ENCODE peak calls at places on chromosomes 4 and X, in nine cellular contexts. W is heart right ventricle, B is cardiac fibroblast, A is AG09309, K is mucosa of descending colon, G is tibial artery, S is NB4, Z is foreskin fibroblast, O is upper lobe of right lung. Q is an unnamed sample.

GRCh38 chrX:8815460-8816065 is 14.4 kb upstream of the FAM9A start:
- DNase-seq in O (no peak), K (no peak), W (no peak), G (no peak), B (peak; percentile 49), A (no peak), S (peak; percentile 53), Z (peak; percentile 64), Q (peak; percentile 2)

GRCh38 chrX:51803833-51804232 is 60.6 kb downstream of the GSPT2 start:
- DNase-seq in B (peak; percentile 45), S (no peak), O (no peak), G (no peak), A (no peak), W (no peak), K (no peak), Z (no peak), Q (no peak)

GRCh38 chrX:140439455-140439854 is 65.4 kb downstream of the SOX3 start:
- DNase-seq in W (peak; percentile 12), B (no peak), O (peak; percentile 68), S (no peak), Z (no peak), K (peak; percentile 51), A (no peak), G (no peak), Q (no peak)

GRCh38 chr4:53012738-53013137 is 150.6 kb downstream of the RASL11B start:
- DNase-seq in G (no peak), W (no peak), B (peak; percentile 71), K (no peak), S (peak; percentile 24), O (no peak), Z (peak; percentile 61), A (no peak), Q (no peak)

GRCh38 chr4:26009502-26009901 is 95.5 kb downstream of the SMIM20 start:
- DNase-seq in W (no peak), S (no peak), K (no peak), G (no peak), Z (no peak), B (no peak), O (no peak), A (no peak), Q (no peak)

GRCh38 chrX:41300758-41301437 is 33.1 kb upstream of the DDX3X start:
- DNase-seq in A (no peak), Z (peak; percentile 67), K (no peak), B (peak; percentile 39), S (no peak), O (no peak), W (no peak), G (peak; percentile 42), Q (no peak)

GRCh38 chr4:70895405-70895804 is 6.8 kb upstream of the MOB1B start:
- DNase-seq in G (no peak), S (no peak), W (no peak), Z (no peak), O (no peak), B (peak; percentile 22), K (no peak), A (no peak), Q (no peak)

GRCh38 chr4:148633720-148634119 is 191.5 kb upstream of the NR3C2 start:
- DNase-seq in G (no peak), W (no peak), O (no peak), Z (no peak), K (no peak), S (no peak), A (no peak), B (no peak), Q (no peak)

GRCh38 chr4:184331155-184331995 is 113.7 kb upstream of the ENPP6 start:
- DNase-seq in A (no peak), W (no peak), G (no peak), B (no peak), O (no peak), K (no peak), S (peak; percentile 37), Z (no peak), Q (no peak)

GRCh38 chr4:128333309-128334006 is 45.8 kb upstream of the PGRMC2 start:
- DNase-seq in B (no peak), Z (peak; percentile 29), A (no peak), K (no peak), G (no peak), S (no peak), O (no peak), W (no peak), Q (no peak)

GRCh38 chrX:25175171-25175570 is 159.4 kb upstream of the ARX start:
- DNase-seq in K (no peak), G (no peak), O (no peak), A (no peak), S (no peak), Z (no peak), W (no peak), B (no peak), Q (no peak)

GRCh38 chr4:184648220-184649025 is 824 bp downstream of the CASP3 start:
- DNase-seq in G (peak; percentile 64), S (peak; percentile 65), O (peak; percentile 87), Z (peak; percentile 80), A (no peak), K (peak; percentile 82), W (peak; percentile 78), B (peak; percentile 62), Q (no peak)

GRCh38 chrX:81168391-81168790 is 33.3 kb downstream of the HMGN5 start:
- DNase-seq in A (no peak), B (no peak), Z (no peak), S (no peak), W (no peak), O (no peak), K (no peak), G (no peak), Q (no peak)

GRCh38 chrX:81174286-81174685 is 27.4 kb downstream of the HMGN5 start:
- DNase-seq in Z (peak; percentile 25), S (peak; percentile 21), O (no peak), G (no peak), B (peak; percentile 35), W (no peak), K (no peak), A (no peak), Q (no peak)
- TF ChIP-seq CTCF in Z (no peak), S (no peak), O (peak; percentile 43), G (peak; percentile 17), B (no peak), W (peak; percentile 21), K (no peak), A (peak; percentile 21), Q (peak; percentile 15)

DNA sequence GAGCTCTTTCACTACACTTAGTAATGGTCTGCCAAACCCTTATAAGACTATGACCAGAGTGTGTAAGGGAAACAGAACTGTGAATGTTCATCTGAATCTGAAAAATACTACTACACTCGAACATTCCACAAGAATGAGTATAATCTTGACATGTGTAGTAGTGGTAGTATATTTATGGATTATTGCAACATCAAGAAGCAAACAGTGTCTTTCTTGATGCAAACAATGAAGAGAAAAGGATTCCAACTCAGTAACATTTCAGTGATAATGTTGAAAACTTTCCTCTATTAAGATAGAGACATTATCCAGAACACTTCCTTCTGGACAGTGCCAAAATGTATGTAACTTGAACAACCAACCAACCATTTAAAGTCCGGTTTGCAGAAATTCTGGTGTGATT is 394.7 kb upstream of the CPEB2 start:
- DNase-seq in A (no peak), K (no peak), W (no peak), O (no peak), G (no peak), B (peak; percentile 18), S (no peak), Z (peak; percentile 8), Q (no peak)
- H3K4me3 ChIP-seq in A (no peak overlapping the region), K (no peak overlapping the region), W (no peak overlapping the region), O (no peak overlapping the region), G (no peak overlapping the region), B (no peak overlapping the region), S (no peak overlapping the region), Z (no peak overlapping the region), Q (no peak overlapping the region)

DNA sequence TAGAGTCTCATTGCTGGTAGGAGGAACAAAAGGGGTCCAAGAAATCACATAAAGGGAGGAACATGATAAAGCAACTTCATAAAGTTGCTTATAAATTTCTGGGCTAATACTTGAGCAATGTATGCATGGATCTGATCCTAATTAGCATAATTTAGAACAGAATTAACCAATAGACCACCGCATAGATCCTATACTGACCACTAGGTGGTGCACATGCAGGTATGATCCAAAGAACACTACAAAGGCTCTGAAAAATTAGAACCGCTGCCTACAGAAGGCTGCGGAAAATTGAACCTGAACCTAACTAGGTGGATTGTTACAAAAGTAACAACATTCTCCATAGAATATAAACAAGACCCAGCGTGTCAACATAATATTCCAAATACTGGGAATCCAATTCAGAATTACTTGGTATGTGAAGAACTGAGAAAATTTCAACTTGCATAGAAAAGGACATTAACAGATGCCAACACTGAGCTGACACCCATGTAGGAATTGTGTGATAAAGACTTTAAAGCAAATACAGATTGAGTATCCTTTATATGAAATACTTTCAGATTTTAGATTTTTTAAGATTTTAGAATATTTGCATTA is 23.3 kb downstream of the BRCC3 start:
- DNase-seq in B (peak; percentile 36), W (no peak), S (peak; percentile 48), A (no peak), Z (peak; percentile 53), K (no peak), G (no peak), O (no peak), Q (no peak)
- TF ChIP-seq CTCF in B (peak; percentile 47), W (peak; percentile 63), S (peak; percentile 57), A (peak; percentile 47), Z (peak; percentile 46), K (no peak), G (peak; percentile 48), O (peak; percentile 61), Q (peak; percentile 62)

GRCh38 chr4:186485621-186486062 is 69.7 kb downstream of the MTNR1A start:
- DNase-seq in Z (peak; percentile 9), O (no peak), B (peak; percentile 40), W (no peak), S (no peak), K (no peak), G (no peak), A (no peak), Q (no peak)
- H3K4me3 ChIP-seq in Z (peak overlapping the region; percentile 41), O (peak overlapping the region; percentile 21), B (peak overlapping the region; percentile 33), W (no peak overlapping the region), S (no peak overlapping the region), K (no peak overlapping the region), G (peak overlapping the region; percentile 32), A (peak overlapping the region; percentile 35), Q (peak overlapping the region; percentile 55)

DNA sequence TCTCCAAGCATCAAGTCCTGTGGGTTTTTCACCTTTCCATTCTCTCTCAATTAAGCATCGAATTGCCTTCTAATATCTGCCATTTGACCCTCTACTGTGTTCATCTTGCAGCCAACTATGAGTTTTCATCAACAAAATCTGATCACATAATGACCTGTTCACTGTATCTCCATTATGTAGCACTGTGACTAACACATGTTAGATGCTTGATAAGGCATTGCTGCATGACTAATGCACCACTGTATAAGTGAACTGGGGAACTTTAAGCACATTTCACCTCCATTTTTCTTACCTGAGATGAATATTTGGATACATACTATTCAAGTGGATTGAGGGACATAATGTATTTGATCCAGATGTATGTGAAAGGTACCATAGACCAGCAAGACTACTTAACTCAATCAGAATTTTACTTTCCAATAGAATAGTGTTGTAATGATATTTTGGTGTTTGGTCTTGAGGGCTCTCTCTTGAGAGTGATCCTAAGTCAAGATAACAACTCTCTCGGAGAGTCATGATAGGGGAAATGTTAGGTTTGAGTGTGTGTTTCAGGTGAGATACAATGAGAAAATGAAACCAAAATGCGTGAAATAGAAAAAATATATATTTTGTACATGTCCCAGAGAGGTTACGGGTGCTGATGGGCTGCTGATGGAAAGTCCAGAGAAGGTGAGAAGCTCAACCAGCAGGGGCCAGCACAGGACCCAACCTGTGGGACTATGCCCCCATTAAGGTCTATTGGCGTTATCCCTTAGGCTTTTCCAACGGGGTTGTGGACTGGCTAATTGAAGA is 60.2 kb upstream of the HS3ST1 start:
- DNase-seq in O (no peak), Z (no peak), G (no peak), W (no peak), K (no peak), A (no peak), B (no peak), S (no peak), Q (no peak)
- TF ChIP-seq CTCF in O (no peak), Z (no peak), G (no peak), W (peak; percentile 7), K (no peak), A (no peak), B (no peak), S (no peak), Q (no peak)

Q was measured in AG04450.